ENCODE peak calls at places on chromosome 13, in four cellular contexts. S is RPMI7951; A is activated naive CD8-positive, alpha-beta T cell treated with anti-CD3 and anti-CD28 coated beads for 36 hours; N is activated CD4-positive, CD25-positive, alpha-beta regulatory T cell treated with anti-CD3 and anti-CD28 coated beads, Interleukin-2, amount 50 U/mL, for 72 hours. G is an unnamed sample.

GRCh38 chr13:97659602-97660001 is 225.6 kb downstream of the RAP2A start:
- DNase-seq in A (no peak), S (no peak), N (no peak), G (peak)

GRCh38 chr13:36261976-36262375 is 35.6 kb downstream of the CCDC169 start:
- DNase-seq in N (no peak), A (no peak), S (no peak), G (no peak)

GRCh38 chr13:108733141-108733540 is 103.7 kb downstream of the MYO16 start:
- DNase-seq in A (no peak), S (no peak), N (no peak), G (no peak)

GRCh38 chr13:26548251-26548765 is 9.2 kb upstream of the WASF3 start:
- DNase-seq in N (no peak), S (no peak), A (no peak), G (no peak)

GRCh38 chr13:50130686-50131051 is 115.4 kb downstream of the KCNRG start:
- DNase-seq in N (peak), S (peak), A (no peak), G (peak)

GRCh38 chr13:50417597-50417996 is 402.4 kb downstream of the KCNRG start:
- DNase-seq in N (no peak), S (no peak), A (no peak), G (no peak)

GRCh38 chr13:64007334-64007733 is 2591.7 kb upstream of the PCDH20 start:
- DNase-seq in S (no peak), N (no peak), A (no peak), G (no peak)

GRCh38 chr13:112963641-112964040 is 5.4 kb upstream of the MCF2L start:
- DNase-seq in A (no peak), N (no peak), S (no peak), G (no peak)

GRCh38 chr13:97478247-97478646 is 44.3 kb downstream of the RAP2A start:
- DNase-seq in N (no peak), S (no peak), A (no peak), G (no peak)

G was measured in AG10803.